ENCODE peak calls at places on chromosomes 6 and 20, in ten cellular contexts. V, Q, G, I, Y, J, S, X, K and A are unnamed samples.
A peak's percentile ranks its signal among the peaks of the same experiment; 100 is the strongest.

GRCh38 chr6:25166955-25167753 is 112.0 kb upstream of the CARMIL1 start:
- DNase-seq in Y (no peak), Q (no peak), V (no peak), S (no peak), G (no peak), X (no peak), K (peak; percentile 44), I (no peak), J (no peak), A (no peak)

GRCh38 chr6:138987643-138988468 is at the start of gene REPS1:
- DNase-seq in I (peak; percentile 97), Q (peak; percentile 94), Y (peak; percentile 92), V (peak; percentile 88), K (peak; percentile 97), J (peak; percentile 95), X (peak; percentile 93), G (peak; percentile 97), S (peak; percentile 87), A (peak; percentile 86)

GRCh38 chr6:18185624-18186023 is 30.4 kb downstream of the KDM1B start:
- DNase-seq in K (no peak), S (no peak), X (no peak), I (no peak), Y (no peak), G (no peak), J (no peak), V (no peak), Q (no peak), A (no peak)

GRCh38 chr6:97473979-97474378 is 191.0 kb upstream of the MMS22L start:
- DNase-seq in J (no peak), Y (no peak), X (no peak), Q (peak; percentile 2), I (no peak), S (no peak), K (no peak), V (no peak), G (no peak), A (no peak)

GRCh38 chr6:42744351-42744890 is 1.5 kb downstream of the TBCC start:
- DNase-seq in V (no peak), K (no peak), S (no peak), Q (no peak), J (no peak), I (peak; percentile 68), Y (no peak), X (no peak), G (no peak), A (no peak)

GRCh38 chr6:35262596-35262995 is 3.1 kb downstream of the ZNF76 start:
- DNase-seq in G (peak; percentile 67), Q (no peak), X (no peak), V (no peak), S (peak; percentile 52), I (peak; percentile 60), J (no peak), Y (peak; percentile 21), K (no peak), A (no peak)

GRCh38 chr20:57716202-57716601 is 6.4 kb upstream of the PMEPA1 start:
- DNase-seq in G (peak; percentile 70), K (no peak), Q (no peak), Y (peak; percentile 20), I (peak; percentile 92), J (no peak), V (no peak), X (no peak), S (peak; percentile 54), A (peak; percentile 49)

GRCh38 chr20:6008254-6008653 is 45.6 kb downstream of the LRRN4 start:
- DNase-seq in G (peak; percentile 95), I (peak; percentile 98), Q (no peak), Y (peak; percentile 96), V (no peak), S (peak; percentile 97), J (peak; percentile 53), X (peak; percentile 27), K (no peak), A (peak; percentile 77)

GRCh38 chr6:103893082-103893481 is 966.6 kb downstream of the HACE1 start:
- DNase-seq in S (no peak), X (no peak), Q (no peak), I (no peak), K (peak; percentile 22), V (no peak), G (no peak), J (no peak), Y (peak; percentile 87), A (peak; percentile 6)

GRCh38 chr6:5398530-5398929 is 137.2 kb downstream of the FARS2 start:
- DNase-seq in S (peak; percentile 61), Y (peak; percentile 68), X (no peak), I (peak; percentile 63), G (peak; percentile 61), J (no peak), Q (peak; percentile 63), V (no peak), K (peak; percentile 25), A (peak; percentile 27)

GRCh38 chr6:18044108-18044783 is 56.8 kb upstream of the KIF13A start:
- DNase-seq in G (no peak), I (no peak), S (no peak), X (no peak), Y (no peak), K (no peak), J (no peak), Q (no peak), V (no peak), A (no peak)

GRCh38 chr20:52404676-52405075 is 213.1 kb upstream of the ZFP64 start:
- DNase-seq in G (no peak), K (no peak), S (no peak), Q (no peak), X (no peak), Y (no peak), V (no peak), I (no peak), J (no peak), A (no peak)

GRCh38 chr6:105226598-105227291 is 46.9 kb upstream of the POPDC3 start:
- DNase-seq in G (no peak), S (no peak), J (no peak), I (peak; percentile 73), Q (no peak), V (no peak), K (peak; percentile 49), X (no peak), Y (peak; percentile 17), A (no peak)

GRCh38 chr20:1800777-1801176 is 94.4 kb upstream of the SIRPA start:
- DNase-seq in Y (peak; percentile 57), S (peak; percentile 65), K (peak; percentile 43), J (no peak), G (peak; percentile 44), I (peak; percentile 77), V (no peak), X (no peak), Q (no peak), A (no peak)

GRCh38 chr6:154994881-154995240 is 254 bp upstream of the TIAM2 start:
- DNase-seq in Q (no peak), I (no peak), K (no peak), X (no peak), G (no peak), S (no peak), J (no peak), V (no peak), Y (no peak), A (no peak)

GRCh38 chr20:25462166-25462565 is 54.7 kb downstream of the GINS1 start:
- DNase-seq in X (no peak), V (no peak), Y (no peak), Q (no peak), J (no peak), I (no peak), S (no peak), G (no peak), K (no peak), A (no peak)
- H3K36me3 ChIP-seq in X (no peaks in the 10 kb centered on the region), V (no peaks in the 10 kb centered on the region), Y (peaks cover 34% of the 10 kb centered on the region), Q (no peaks in the 10 kb centered on the region), J (peaks cover 7% of the 10 kb centered on the region), I (no peaks in the 10 kb centered on the region), S (peaks cover 1% of the 10 kb centered on the region), G (peaks cover 13% of the 10 kb centered on the region), K (peaks cover 45% of the 10 kb centered on the region), A (peaks cover 13% of the 10 kb centered on the region)

DNA sequence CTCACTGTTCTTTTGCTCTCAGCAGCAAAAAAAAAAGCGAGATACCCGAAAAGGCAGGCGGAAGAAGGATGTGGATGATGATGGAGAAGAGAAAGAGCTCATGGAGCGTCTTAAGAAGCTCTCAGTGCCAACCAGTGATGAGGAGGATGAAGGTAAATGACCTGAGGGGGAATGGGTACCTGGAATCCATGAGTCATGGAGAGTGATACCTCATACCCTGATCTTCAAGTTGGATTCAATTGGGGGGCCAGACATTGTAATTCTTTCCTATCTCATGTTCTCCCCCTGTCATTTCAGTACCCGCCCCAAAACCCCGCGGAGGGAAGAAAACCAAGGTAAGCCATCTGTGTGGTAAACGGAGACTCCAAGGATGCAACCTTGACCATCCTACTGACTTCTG is 6.8 kb downstream of the ABCF1 start:
- DNase-seq in V (no peak), S (no peak), J (no peak), G (no peak), K (no peak), X (no peak), Q (no peak), I (no peak), Y (no peak), A (no peak)
- H3K36me3 ChIP-seq in V (peaks cover 53% of the 10 kb centered on the region), S (peaks cover 19% of the 10 kb centered on the region), J (peaks cover 13% of the 10 kb centered on the region), G (peaks cover 64% of the 10 kb centered on the region), K (peaks cover 42% of the 10 kb centered on the region), X (peaks cover 5% of the 10 kb centered on the region), Q (peaks cover 96% of the 10 kb centered on the region), I (peaks cover 51% of the 10 kb centered on the region), Y (peaks cover 53% of the 10 kb centered on the region), A (peaks cover 66% of the 10 kb centered on the region)

GRCh38 chr6:27940766-27941165 is 16.3 kb upstream of the OR2B6 start:
- DNase-seq in Y (no peak), X (no peak), Q (no peak), K (no peak), S (no peak), G (no peak), V (no peak), I (peak; percentile 2), J (no peak), A (peak; percentile 3)
- H3K36me3 ChIP-seq in Y (no peaks in the 10 kb centered on the region), X (no peaks in the 10 kb centered on the region), Q (no peaks in the 10 kb centered on the region), K (no peaks in the 10 kb centered on the region), S (no peaks in the 10 kb centered on the region), G (no peaks in the 10 kb centered on the region), V (no peaks in the 10 kb centered on the region), I (no peaks in the 10 kb centered on the region), J (no peaks in the 10 kb centered on the region), A (no peaks in the 10 kb centered on the region)

GRCh38 chr6:4128072-4128471 is 7.3 kb downstream of the ECI2 start:
- DNase-seq in I (no peak), Q (no peak), S (no peak), Y (peak; percentile 21), X (no peak), V (no peak), K (no peak), J (no peak), G (no peak), A (no peak)

GRCh38 chr6:4128748-4129147 is 6.6 kb downstream of the ECI2 start:
- DNase-seq in Q (no peak), G (no peak), V (no peak), K (no peak), X (no peak), J (no peak), Y (peak; percentile 40), S (no peak), I (no peak), A (peak; percentile 74)

GRCh38 chr6:4130357-4130987 is 4.9 kb downstream of the ECI2 start:
- DNase-seq in Q (no peak), V (no peak), Y (no peak), K (no peak), S (no peak), G (no peak), J (no peak), X (peak; percentile 52), I (no peak), A (no peak)

GRCh38 chr6:4125933-4126864 is 9.2 kb downstream of the ECI2 start:
- DNase-seq in J (no peak), I (peak; percentile 94), S (peak; percentile 91), Q (no peak), V (no peak), Y (peak; percentile 89), X (no peak), K (no peak), G (peak; percentile 81), A (peak; percentile 89)

GRCh38 chr6:4129446-4129845 is 5.9 kb downstream of the ECI2 start:
- DNase-seq in S (no peak), X (no peak), J (no peak), V (no peak), Q (no peak), I (peak; percentile 19), K (no peak), Y (no peak), G (no peak), A (no peak)
- H3K36me3 ChIP-seq in S (peaks cover 8% of the 10 kb centered on the region), X (no peaks in the 10 kb centered on the region), J (no peaks in the 10 kb centered on the region), V (peaks cover 47% of the 10 kb centered on the region), Q (peaks cover 91% of the 10 kb centered on the region), I (peaks cover 43% of the 10 kb centered on the region), K (peaks cover 56% of the 10 kb centered on the region), Y (peaks cover 39% of the 10 kb centered on the region), G (peaks cover 53% of the 10 kb centered on the region), A (peaks cover 36% of the 10 kb centered on the region)